ENCODE peak calls at places on chromosomes 6 and 20, in ten cellular contexts. One of them, this sample, is unnamed.

GRCh38 chr6:14647311-14647710 is 529.7 kb downstream of the CD83 start:
- DNase-seq in PC-3: no peak
- DNase-seq in prostate gland: no peak
- DNase-seq in fibroblast of lung: no peak
- DNase-seq in suprapubic skin: no peak
- DNase-seq in dorsolateral prefrontal cortex: no peak
- DNase-seq in IMR-90: no peak
- DNase-seq in neural progenitor cell: no peak
- DNase-seq in upper lobe of right lung: no peak
- DNase-seq in esophagus muscularis mucosa: peak
- DNase-seq in this sample: no peak

GRCh38 chr6:144449911-144450690 is 165.0 kb downstream of the UTRN start:
- DNase-seq in dorsolateral prefrontal cortex: no peak
- DNase-seq in esophagus muscularis mucosa: no peak
- DNase-seq in PC-3: no peak
- DNase-seq in IMR-90: no peak
- DNase-seq in fibroblast of lung: no peak
- DNase-seq in upper lobe of right lung: no peak
- DNase-seq in neural progenitor cell: peak
- DNase-seq in prostate gland: no peak
- DNase-seq in suprapubic skin: no peak
- DNase-seq in this sample: no peak

GRCh38 chr20:20371133-20371532 is 3.2 kb downstream of the INSM1 start:
- DNase-seq in dorsolateral prefrontal cortex: no peak
- DNase-seq in PC-3: no peak
- DNase-seq in prostate gland: no peak
- DNase-seq in neural progenitor cell: peak
- DNase-seq in suprapubic skin: no peak
- DNase-seq in esophagus muscularis mucosa: no peak
- DNase-seq in fibroblast of lung: no peak
- DNase-seq in upper lobe of right lung: no peak
- DNase-seq in IMR-90: no peak
- DNase-seq in this sample: no peak

GRCh38 chr20:59006167-59006863 is 739 bp downstream of the CTSZ start:
- DNase-seq in fibroblast of lung: no peak
- DNase-seq in esophagus muscularis mucosa: no peak
- DNase-seq in neural progenitor cell: no peak
- DNase-seq in upper lobe of right lung: peak
- DNase-seq in dorsolateral prefrontal cortex: no peak
- DNase-seq in PC-3: peak
- DNase-seq in suprapubic skin: no peak
- DNase-seq in prostate gland: no peak
- DNase-seq in IMR-90: no peak
- DNase-seq in this sample: no peak

GRCh38 chr6:31736768-31737314 is 511 bp upstream of the CLIC1 start:
- DNase-seq in prostate gland: no peak
- DNase-seq in neural progenitor cell: peak
- DNase-seq in suprapubic skin: no peak
- DNase-seq in dorsolateral prefrontal cortex: no peak
- DNase-seq in fibroblast of lung: no peak
- DNase-seq in IMR-90: no peak
- DNase-seq in PC-3: no peak
- DNase-seq in upper lobe of right lung: no peak
- DNase-seq in esophagus muscularis mucosa: no peak
- DNase-seq in this sample: no peak

GRCh38 chr6:28353981-28354676 is 4.4 kb downstream of the ZKSCAN3 start:
- DNase-seq in dorsolateral prefrontal cortex: peak
- DNase-seq in IMR-90: peak
- DNase-seq in upper lobe of right lung: peak
- DNase-seq in PC-3: peak
- DNase-seq in fibroblast of lung: peak
- DNase-seq in esophagus muscularis mucosa: peak
- DNase-seq in suprapubic skin: no peak
- DNase-seq in prostate gland: no peak
- DNase-seq in neural progenitor cell: no peak
- DNase-seq in this sample: peak

GRCh38 chr6:159726918-159727716 is at the start of gene WTAP:
- DNase-seq in IMR-90: peak
- DNase-seq in upper lobe of right lung: peak
- DNase-seq in neural progenitor cell: peak
- DNase-seq in esophagus muscularis mucosa: peak
- DNase-seq in prostate gland: peak
- DNase-seq in PC-3: peak
- DNase-seq in fibroblast of lung: peak
- DNase-seq in dorsolateral prefrontal cortex: peak
- DNase-seq in suprapubic skin: peak
- DNase-seq in this sample: peak

GRCh38 chr6:16184129-16184528 is 54.3 kb upstream of the GMPR start:
- DNase-seq in neural progenitor cell: peak
- DNase-seq in suprapubic skin: no peak
- DNase-seq in prostate gland: no peak
- DNase-seq in upper lobe of right lung: no peak
- DNase-seq in esophagus muscularis mucosa: no peak
- DNase-seq in IMR-90: peak
- DNase-seq in fibroblast of lung: no peak
- DNase-seq in PC-3: peak
- DNase-seq in dorsolateral prefrontal cortex: no peak
- DNase-seq in this sample: no peak

GRCh38 chr6:170149681-170150589 is 140.9 kb downstream of the DLL1 start:
- DNase-seq in PC-3: no peak
- DNase-seq in prostate gland: no peak
- DNase-seq in fibroblast of lung: no peak
- DNase-seq in esophagus muscularis mucosa: no peak
- DNase-seq in neural progenitor cell: no peak
- DNase-seq in dorsolateral prefrontal cortex: no peak
- DNase-seq in upper lobe of right lung: no peak
- DNase-seq in suprapubic skin: peak
- DNase-seq in IMR-90: no peak
- DNase-seq in this sample: no peak

GRCh38 chr6:144063744-144064401 is 31.5 kb downstream of the SF3B5 start:
- DNase-seq in PC-3: peak
- DNase-seq in suprapubic skin: peak
- DNase-seq in upper lobe of right lung: peak
- DNase-seq in fibroblast of lung: peak
- DNase-seq in IMR-90: no peak
- DNase-seq in dorsolateral prefrontal cortex: peak
- DNase-seq in neural progenitor cell: peak
- DNase-seq in esophagus muscularis mucosa: peak
- DNase-seq in prostate gland: peak
- DNase-seq in this sample: no peak

GRCh38 chr6:75118925-75119515 is 86.8 kb downstream of the COL12A1 start:
- DNase-seq in fibroblast of lung: no peak
- DNase-seq in prostate gland: no peak
- DNase-seq in suprapubic skin: no peak
- DNase-seq in dorsolateral prefrontal cortex: no peak
- DNase-seq in esophagus muscularis mucosa: no peak
- DNase-seq in neural progenitor cell: no peak
- DNase-seq in upper lobe of right lung: no peak
- DNase-seq in PC-3: no peak
- DNase-seq in IMR-90: no peak
- DNase-seq in this sample: no peak

GRCh38 chr6:11279213-11279780 is 46.8 kb upstream of the NEDD9 start:
- DNase-seq in PC-3: no peak
- DNase-seq in IMR-90: peak
- DNase-seq in upper lobe of right lung: no peak
- DNase-seq in fibroblast of lung: no peak
- DNase-seq in prostate gland: no peak
- DNase-seq in dorsolateral prefrontal cortex: no peak
- DNase-seq in neural progenitor cell: no peak
- DNase-seq in esophagus muscularis mucosa: no peak
- DNase-seq in suprapubic skin: no peak
- DNase-seq in this sample: no peak

GRCh38 chr6:11785953-11786579 is 7.5 kb upstream of the ADTRP start:
- DNase-seq in fibroblast of lung: no peak
- DNase-seq in dorsolateral prefrontal cortex: no peak
- DNase-seq in neural progenitor cell: no peak
- DNase-seq in prostate gland: no peak
- DNase-seq in suprapubic skin: no peak
- DNase-seq in esophagus muscularis mucosa: no peak
- DNase-seq in IMR-90: no peak
- DNase-seq in upper lobe of right lung: no peak
- DNase-seq in PC-3: no peak
- DNase-seq in this sample: no peak

GRCh38 chr6:138504764-138505689 is 5.7 kb upstream of the NHSL1 start:
- DNase-seq in suprapubic skin: no peak
- DNase-seq in upper lobe of right lung: no peak
- DNase-seq in esophagus muscularis mucosa: no peak
- DNase-seq in PC-3: no peak
- DNase-seq in dorsolateral prefrontal cortex: no peak
- DNase-seq in prostate gland: no peak
- DNase-seq in IMR-90: no peak
- DNase-seq in neural progenitor cell: no peak
- DNase-seq in fibroblast of lung: no peak
- DNase-seq in this sample: no peak
- H3K27ac ChIP-seq in suprapubic skin: no peak
- H3K27ac ChIP-seq in upper lobe of right lung: no peak
- H3K27ac ChIP-seq in esophagus muscularis mucosa: no peak
- H3K27ac ChIP-seq in PC-3: no peak
- H3K27ac ChIP-seq in dorsolateral prefrontal cortex: no peak
- H3K27ac ChIP-seq in prostate gland: no peak
- H3K27ac ChIP-seq in IMR-90: no peak
- H3K27ac ChIP-seq in neural progenitor cell: no peak
- H3K27ac ChIP-seq in fibroblast of lung: no peak
- H3K27ac ChIP-seq in this sample: no peak

GRCh38 chr6:111278738-111279137 is 191.4 kb downstream of the SLC16A10 start:
- DNase-seq in IMR-90: no peak
- DNase-seq in neural progenitor cell: no peak
- DNase-seq in suprapubic skin: no peak
- DNase-seq in upper lobe of right lung: no peak
- DNase-seq in fibroblast of lung: no peak
- DNase-seq in esophagus muscularis mucosa: no peak
- DNase-seq in dorsolateral prefrontal cortex: no peak
- DNase-seq in prostate gland: no peak
- DNase-seq in PC-3: no peak
- DNase-seq in this sample: no peak

GRCh38 chr6:111276736-111277135 is 189.4 kb downstream of the SLC16A10 start:
- DNase-seq in upper lobe of right lung: no peak
- DNase-seq in suprapubic skin: no peak
- DNase-seq in fibroblast of lung: no peak
- DNase-seq in IMR-90: no peak
- DNase-seq in prostate gland: no peak
- DNase-seq in esophagus muscularis mucosa: no peak
- DNase-seq in PC-3: peak
- DNase-seq in neural progenitor cell: no peak
- DNase-seq in dorsolateral prefrontal cortex: no peak
- DNase-seq in this sample: no peak

GRCh38 chr6:111277819-111278218 is 190.5 kb downstream of the SLC16A10 start:
- DNase-seq in PC-3: no peak
- DNase-seq in prostate gland: no peak
- DNase-seq in upper lobe of right lung: no peak
- DNase-seq in fibroblast of lung: no peak
- DNase-seq in dorsolateral prefrontal cortex: no peak
- DNase-seq in IMR-90: no peak
- DNase-seq in neural progenitor cell: no peak
- DNase-seq in esophagus muscularis mucosa: no peak
- DNase-seq in suprapubic skin: no peak
- DNase-seq in this sample: no peak

GRCh38 chr6:111276335-111276734 is 189.0 kb downstream of the SLC16A10 start:
- DNase-seq in prostate gland: no peak
- DNase-seq in neural progenitor cell: no peak
- DNase-seq in upper lobe of right lung: no peak
- DNase-seq in IMR-90: no peak
- DNase-seq in PC-3: no peak
- DNase-seq in fibroblast of lung: no peak
- DNase-seq in esophagus muscularis mucosa: no peak
- DNase-seq in dorsolateral prefrontal cortex: no peak
- DNase-seq in suprapubic skin: no peak
- DNase-seq in this sample: no peak

GRCh38 chr6:111274593-111275217 is 187.4 kb downstream of the SLC16A10 start:
- DNase-seq in fibroblast of lung: no peak
- DNase-seq in suprapubic skin: no peak
- DNase-seq in IMR-90: no peak
- DNase-seq in upper lobe of right lung: no peak
- DNase-seq in PC-3: no peak
- DNase-seq in prostate gland: no peak
- DNase-seq in esophagus muscularis mucosa: no peak
- DNase-seq in dorsolateral prefrontal cortex: no peak
- DNase-seq in neural progenitor cell: no peak
- DNase-seq in this sample: no peak
- H3K27ac ChIP-seq in fibroblast of lung: no peak
- H3K27ac ChIP-seq in suprapubic skin: no peak
- H3K27ac ChIP-seq in IMR-90: no peak
- H3K27ac ChIP-seq in upper lobe of right lung: no peak
- H3K27ac ChIP-seq in PC-3: no peak
- H3K27ac ChIP-seq in prostate gland: no peak
- H3K27ac ChIP-seq in esophagus muscularis mucosa: no peak
- H3K27ac ChIP-seq in dorsolateral prefrontal cortex: no peak
- H3K27ac ChIP-seq in neural progenitor cell: no peak
- H3K27ac ChIP-seq in this sample: no peak

DNA sequence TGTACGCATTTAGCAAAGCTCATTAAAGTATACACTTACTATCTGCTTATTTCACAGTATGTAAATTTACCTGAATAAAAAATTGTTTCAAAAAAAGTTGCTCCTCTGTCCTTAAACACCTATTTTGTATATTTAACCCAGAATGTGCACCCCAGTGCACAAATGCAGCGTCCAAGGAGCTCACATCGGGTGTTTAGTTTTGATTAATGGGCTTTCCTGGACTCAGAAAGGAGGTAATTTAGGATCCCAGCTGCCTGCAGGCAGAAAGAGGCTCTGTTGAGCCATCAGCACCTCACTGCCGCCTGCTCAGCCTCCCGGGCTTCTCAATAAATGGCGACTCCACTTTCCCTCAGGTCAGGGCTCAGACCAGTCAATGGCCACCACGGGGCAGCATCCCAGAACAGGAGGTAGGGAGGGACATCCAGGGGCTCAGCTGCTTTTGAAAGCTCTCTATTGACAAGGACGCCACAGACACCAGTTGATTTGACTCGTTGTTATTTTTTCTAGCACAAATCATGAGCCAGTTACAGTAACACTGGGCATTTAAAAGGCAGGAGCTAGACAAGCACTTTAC is 70.2 kb upstream of the TBC1D7 start:
- DNase-seq in esophagus muscularis mucosa: no peak
- DNase-seq in fibroblast of lung: no peak
- DNase-seq in dorsolateral prefrontal cortex: no peak
- DNase-seq in neural progenitor cell: peak
- DNase-seq in upper lobe of right lung: no peak
- DNase-seq in prostate gland: no peak
- DNase-seq in IMR-90: no peak
- DNase-seq in suprapubic skin: no peak
- DNase-seq in PC-3: no peak
- DNase-seq in this sample: no peak
- H3K27ac ChIP-seq in esophagus muscularis mucosa: no peak
- H3K27ac ChIP-seq in fibroblast of lung: no peak
- H3K27ac ChIP-seq in dorsolateral prefrontal cortex: peak
- H3K27ac ChIP-seq in neural progenitor cell: no peak
- H3K27ac ChIP-seq in upper lobe of right lung: no peak
- H3K27ac ChIP-seq in prostate gland: no peak
- H3K27ac ChIP-seq in IMR-90: no peak
- H3K27ac ChIP-seq in suprapubic skin: no peak
- H3K27ac ChIP-seq in PC-3: no peak
- H3K27ac ChIP-seq in this sample: peak

DNA sequence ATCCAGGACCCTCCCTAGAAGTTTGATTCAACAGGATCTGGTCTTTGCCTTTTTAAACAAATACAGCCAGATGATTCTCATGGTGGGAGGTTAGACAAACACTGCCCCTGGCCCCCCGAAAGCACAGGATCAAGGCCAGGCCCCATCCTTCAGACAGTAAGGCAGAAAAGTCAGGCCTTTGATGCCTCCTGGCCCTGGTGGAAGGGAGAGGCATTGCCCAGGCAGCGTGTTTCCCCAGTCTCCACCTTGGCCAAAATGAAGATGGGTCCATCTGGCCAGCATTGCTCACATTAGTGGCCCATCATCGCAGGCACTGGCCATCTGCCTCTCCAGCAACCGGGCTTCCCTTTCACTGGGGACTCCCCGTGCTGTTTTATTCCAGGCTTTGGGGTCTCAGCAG is 4.3 kb downstream of the SULF2 start:
- DNase-seq in esophagus muscularis mucosa: no peak
- DNase-seq in neural progenitor cell: no peak
- DNase-seq in dorsolateral prefrontal cortex: no peak
- DNase-seq in fibroblast of lung: no peak
- DNase-seq in suprapubic skin: no peak
- DNase-seq in upper lobe of right lung: no peak
- DNase-seq in PC-3: no peak
- DNase-seq in prostate gland: no peak
- DNase-seq in IMR-90: no peak
- DNase-seq in this sample: no peak
- H3K27ac ChIP-seq in esophagus muscularis mucosa: no peak
- H3K27ac ChIP-seq in neural progenitor cell: no peak
- H3K27ac ChIP-seq in dorsolateral prefrontal cortex: no peak
- H3K27ac ChIP-seq in fibroblast of lung: no peak
- H3K27ac ChIP-seq in suprapubic skin: no peak
- H3K27ac ChIP-seq in upper lobe of right lung: no peak
- H3K27ac ChIP-seq in PC-3: no peak
- H3K27ac ChIP-seq in prostate gland: no peak
- H3K27ac ChIP-seq in IMR-90: no peak
- H3K27ac ChIP-seq in this sample: no peak

This sample was measured in epithelial cell of prostate.